ENCODE peak calls at places on chromosomes 7 and 10, in seven cellular contexts. B, U, M, J, E, G and Y are unnamed samples.
A peak's percentile ranks its signal among the peaks of the same experiment; 100 is the strongest.

GRCh38 chr10:132232553-132232949 is 45.8 kb downstream of the DPYSL4 start:
- DNase-seq in E (no peak), M (no peak), B (no peak), G (no peak), U (no peak), J (no peak), Y (no peak)

GRCh38 chr7:73974948-73975926 is 52.7 kb upstream of the ELN start:
- DNase-seq in B (no peak), M (no peak), J (no peak), U (no peak), E (no peak), G (no peak), Y (no peak)

GRCh38 chr10:90602815-90603600 is 254.8 kb downstream of the HTR7 start:
- DNase-seq in E (no peak), B (no peak), G (peak; percentile 4), J (no peak), M (no peak), U (no peak), Y (no peak)

GRCh38 chr7:123757095-123757494 is 8.3 kb upstream of the WASL start:
- DNase-seq in M (no peak), G (no peak), J (no peak), E (no peak), B (no peak), U (no peak), Y (no peak)

GRCh38 chr7:44565097-44565794 is 8.5 kb downstream of the DDX56 start:
- DNase-seq in J (peak; percentile 47), E (no peak), B (peak; percentile 67), G (peak; percentile 55), U (no peak), M (no peak), Y (peak; percentile 84)

GRCh38 chr7:24480501-24480900 is 92.8 kb upstream of the PALS2 start:
- DNase-seq in U (no peak), M (no peak), G (no peak), E (no peak), B (no peak), J (no peak), Y (no peak)

GRCh38 chr7:36651404-36651803 is 72.9 kb downstream of the AOAH start:
- DNase-seq in M (no peak), B (no peak), G (no peak), U (no peak), E (no peak), J (no peak), Y (no peak)

GRCh38 chr10:9244880-9245279 is 1190.4 kb downstream of the GATA3 start:
- DNase-seq in G (no peak), E (no peak), J (no peak), U (no peak), M (no peak), B (no peak), Y (no peak)

GRCh38 chr7:105268511-105269392 is 120.0 kb downstream of the SRPK2 start:
- DNase-seq in E (no peak), B (peak; percentile 88), U (no peak), M (no peak), G (peak; percentile 55), J (no peak), Y (peak; percentile 69)

GRCh38 chr10:125722811-125723210 is 3.3 kb downstream of the EDRF1 start:
- DNase-seq in J (no peak), E (no peak), B (no peak), M (no peak), U (no peak), G (no peak), Y (no peak)

GRCh38 chr10:7986851-7987250 is 67.6 kb upstream of the GATA3 start:
- DNase-seq in M (no peak), J (no peak), B (no peak), U (no peak), G (no peak), E (no peak), Y (no peak)

GRCh38 chr10:133012573-133013359 is 70.4 kb upstream of the CFAP46 start:
- DNase-seq in J (no peak), U (no peak), M (no peak), G (peak; percentile 44), B (no peak), E (no peak), Y (no peak)

GRCh38 chr7:29106128-29106988 is 40.0 kb downstream of the CPVL start:
- DNase-seq in M (no peak), E (no peak), G (peak; percentile 65), U (peak; percentile 22), J (no peak), B (peak; percentile 80), Y (peak; percentile 73)

GRCh38 chr7:91343420-91343819 is 79.2 kb downstream of the FZD1 start:
- DNase-seq in J (no peak), U (no peak), E (no peak), M (no peak), G (no peak), B (no peak), Y (no peak)

GRCh38 chr7:65430344-65431186 is 56.9 kb downstream of the ZNF92 start:
- DNase-seq in G (no peak), M (no peak), E (no peak), U (no peak), B (no peak), J (no peak), Y (no peak)

GRCh38 chr7:90119178-90119971 is 34.9 kb upstream of the STEAP1 start:
- DNase-seq in J (no peak), E (no peak), B (peak; percentile 82), M (no peak), G (peak; percentile 25), U (no peak), Y (no peak)

GRCh38 chr7:30448461-30449189 is 30.0 kb downstream of the NOD1 start:
- DNase-seq in J (no peak), B (no peak), G (no peak), E (no peak), U (no peak), M (no peak), Y (no peak)

GRCh38 chr10:79285315-79286185 is 61.7 kb upstream of the PPIF start:
- DNase-seq in G (no peak), E (no peak), M (no peak), J (no peak), B (peak; percentile 50), U (no peak), Y (no peak)

GRCh38 chr10:22002531-22003110 is 909 bp downstream of the DNAJC1 start:
- DNase-seq in U (no peak), J (no peak), G (peak; percentile 34), M (no peak), E (no peak), B (peak; percentile 16), Y (no peak)

GRCh38 chr7:55534262-55534915 is 37.9 kb downstream of the VOPP1 start:
- DNase-seq in M (no peak), E (no peak), B (no peak), G (no peak), J (peak; percentile 33), U (peak; percentile 66), Y (no peak)

GRCh38 chr10:519716-520401 is 169.6 kb downstream of the DIP2C start:
- DNase-seq in U (no peak), G (no peak), J (no peak), M (no peak), E (no peak), B (no peak), Y (no peak)

GRCh38 chr10:57699944-57700343 is 567.8 kb downstream of the IPMK start:
- DNase-seq in M (no peak), J (no peak), B (no peak), E (no peak), U (no peak), G (no peak), Y (peak; percentile 34)

GRCh38 chr10:113273151-113273876 is 279.5 kb upstream of the HABP2 start:
- DNase-seq in E (no peak), M (no peak), J (no peak), B (peak; percentile 10), G (no peak), U (no peak), Y (no peak)

GRCh38 chr7:40571796-40572195 is 437.0 kb downstream of the SUGCT start:
- DNase-seq in E (no peak), J (no peak), G (no peak), B (no peak), U (no peak), M (no peak), Y (no peak)

GRCh38 chr10:57706576-57707299 is 561.0 kb downstream of the IPMK start:
- DNase-seq in E (no peak), G (no peak), U (no peak), B (no peak), M (no peak), J (no peak), Y (no peak)

GRCh38 chr10:86269332-86269731 is 97.3 kb downstream of the GRID1 start:
- DNase-seq in U (no peak), G (no peak), M (no peak), B (no peak), E (peak; percentile 29), J (no peak), Y (no peak)

GRCh38 chr10:126921974-126922525 is 16.8 kb downstream of the DOCK1 start:
- DNase-seq in E (no peak), B (no peak), M (no peak), J (no peak), G (no peak), U (no peak), Y (no peak)

GRCh38 chr7:28823582-28823981 is 134.5 kb downstream of the TRIL start:
- DNase-seq in E (no peak), M (no peak), G (no peak), U (no peak), B (no peak), J (no peak), Y (no peak)

GRCh38 chr7:44608916-44609648 is 2.7 kb downstream of the OGDH start:
- DNase-seq in E (peak; percentile 69), M (no peak), G (no peak), U (no peak), B (no peak), J (no peak), Y (no peak)

GRCh38 chr10:33134011-33134751 is 176.2 kb upstream of the ITGB1 start:
- DNase-seq in B (no peak), M (peak; percentile 92), J (peak; percentile 70), U (peak; percentile 59), E (no peak), G (peak; percentile 100), Y (peak; percentile 84)

GRCh38 chr10:25698638-25699037 is 235.4 kb upstream of the MYO3A start:
- DNase-seq in M (no peak), G (no peak), B (peak; percentile 52), J (no peak), E (no peak), U (no peak), Y (no peak)